ENCODE peak calls at places on chromosome 13, in five cellular contexts. K, T, H, F and S are unnamed samples.

GRCh38 chr13:30466358-30466714 is 600 bp upstream of the HMGB1 start:
- DNase-seq in K (no peak), T (no peak), H (peak; percentile 42), F (peak; percentile 36), S (no peak)

GRCh38 chr13:21668665-21669599 is 1.9 kb upstream of the FGF9 start:
- DNase-seq in K (no peak), T (no peak), H (peak; percentile 20), F (peak; percentile 56), S (peak; percentile 26)

GRCh38 chr13:31824705-31825512 is 85.6 kb downstream of the RXFP2 start:
- DNase-seq in K (no peak), T (no peak), H (no peak), F (no peak), S (no peak)

GRCh38 chr13:95146486-95146885 is 154.8 kb downstream of the ABCC4 start:
- DNase-seq in K (no peak), T (no peak), H (no peak), F (no peak), S (no peak)

GRCh38 chr13:112256716-112257497 is 119.2 kb upstream of the SPACA7 start:
- DNase-seq in K (no peak), T (no peak), H (no peak), F (no peak), S (no peak)

GRCh38 chr13:28248080-28248479 is 109.7 kb downstream of the PAN3 start:
- DNase-seq in K (no peak), T (no peak), H (no peak), F (no peak), S (no peak)

GRCh38 chr13:108326318-108326717 is 56.8 kb downstream of the TNFSF13B start:
- DNase-seq in K (no peak), T (no peak), H (peak; percentile 32), F (no peak), S (no peak)

GRCh38 chr13:20174656-20175405 is 14.0 kb upstream of the GJA3 start:
- DNase-seq in K (peak; percentile 80), T (no peak), H (peak; percentile 16), F (peak; percentile 81), S (no peak)

GRCh38 chr13:59750860-59751259 is 412.9 kb downstream of the DIAPH3 start:
- DNase-seq in K (no peak), T (peak; percentile 55), H (no peak), F (no peak), S (peak; percentile 3)

GRCh38 chr13:78393286-78393685 is 210.1 kb downstream of the POU4F1 start:
- DNase-seq in K (no peak), T (no peak), H (no peak), F (no peak), S (no peak)

GRCh38 chr13:40813662-40814454 is 24.4 kb downstream of the SLC25A15 start:
- DNase-seq in K (no peak), T (no peak), H (no peak), F (no peak), S (no peak)

GRCh38 chr13:26784704-26785639 is 24.4 kb upstream of the GPR12 start:
- DNase-seq in K (no peak), T (no peak), H (no peak), F (peak; percentile 14), S (no peak)

GRCh38 chr13:36157475-36157874 is 26.3 kb upstream of the DCLK1 start:
- DNase-seq in K (no peak), T (no peak), H (no peak), F (no peak), S (no peak)

GRCh38 chr13:42894765-42895181 is 97.3 kb downstream of the EPSTI1 start:
- DNase-seq in K (no peak), T (no peak), H (no peak), F (no peak), S (no peak)

GRCh38 chr13:58587183-58587582 is 955.6 kb downstream of the PCDH17 start:
- DNase-seq in K (no peak), T (no peak), H (no peak), F (no peak), S (no peak)